ENCODE peak calls at places on chromosomes 16 and 17, in nine cellular contexts. I, U, Y, Q, J, R, E, P and F are unnamed samples.

GRCh38 chr17:47785538-47786123 is 36.0 kb downstream of the OSBPL7 start:
- DNase-seq in R (no peak), I (no peak), E (no peak), U (no peak), Q (no peak), J (no peak), Y (no peak), P (peak; percentile 34), F (no peak)

GRCh38 chr17:54948380-54948779 is 20.1 kb downstream of the COX11 start:
- DNase-seq in E (no peak), P (peak; percentile 56), J (no peak), I (peak; percentile 64), R (peak; percentile 96), Q (peak; percentile 48), Y (no peak), U (no peak), F (no peak)

GRCh38 chr17:19958023-19958422 is 19.6 kb downstream of the AKAP10 start:
- DNase-seq in P (no peak), E (no peak), R (peak; percentile 93), Y (no peak), I (peak; percentile 79), Q (peak; percentile 68), U (no peak), J (no peak), F (no peak)

GRCh38 chr17:48559609-48560451 is 14.9 kb upstream of the HOXB2 start:
- DNase-seq in U (no peak), Y (no peak), R (no peak), P (no peak), Q (no peak), E (peak; percentile 38), J (no peak), I (no peak), F (no peak)

GRCh38 chr17:47685556-47686275 is 8.2 kb upstream of the TBKBP1 start:
- DNase-seq in E (no peak), I (no peak), P (no peak), Q (no peak), Y (no peak), R (no peak), J (no peak), U (no peak), F (no peak)

GRCh38 chr17:1532836-1533602 is 16.6 kb upstream of the INPP5K start:
- DNase-seq in R (no peak), Y (no peak), Q (no peak), U (peak; percentile 38), J (peak; percentile 45), E (no peak), I (no peak), P (peak; percentile 82), F (no peak)

GRCh38 chr17:28661635-28662526 is at the start of the genes SDF2 and SUPT6H:
- DNase-seq in P (peak; percentile 95), Q (peak; percentile 62), U (peak; percentile 89), Y (peak; percentile 89), J (peak; percentile 92), E (peak; percentile 96), R (peak; percentile 85), I (peak; percentile 96), F (peak; percentile 76)

GRCh38 chr16:12239226-12239625 is 262.7 kb downstream of the SNX29 start:
- DNase-seq in U (no peak), Y (no peak), E (no peak), I (no peak), R (no peak), P (no peak), Q (no peak), J (no peak), F (no peak)

GRCh38 chr17:73717690-73718089 is 73.4 kb upstream of the SDK2 start:
- DNase-seq in I (no peak), P (no peak), Q (no peak), R (no peak), Y (no peak), E (no peak), J (no peak), U (no peak), F (no peak)

GRCh38 chr16:48558269-48558915 is 51.6 kb downstream of the N4BP1 start:
- DNase-seq in E (no peak), R (no peak), Y (no peak), J (no peak), Q (peak; percentile 24), P (no peak), U (no peak), I (peak; percentile 68), F (no peak)

GRCh38 chr16:17452931-17453330 is 17.8 kb downstream of the XYLT1 start:
- DNase-seq in E (no peak), R (no peak), I (peak; percentile 58), Q (no peak), Y (no peak), P (no peak), J (no peak), U (no peak), F (no peak)

GRCh38 chr16:14300631-14301149 is 229.6 kb downstream of the MRTFB start:
- DNase-seq in Y (peak; percentile 50), I (peak; percentile 83), U (no peak), J (peak; percentile 55), E (peak; percentile 79), R (peak; percentile 77), Q (peak; percentile 73), P (peak; percentile 79), F (peak; percentile 34)

GRCh38 chr17:68762911-68763310 is 161.7 kb upstream of the FAM20A start:
- DNase-seq in I (no peak), E (no peak), Q (no peak), J (no peak), R (no peak), P (no peak), Y (no peak), U (no peak), F (no peak)

GRCh38 chr17:59696682-59697277 is 10.4 kb downstream of the PTRH2 start:
- DNase-seq in P (no peak), U (no peak), J (no peak), Q (no peak), I (no peak), E (no peak), R (no peak), Y (no peak), F (no peak)

GRCh38 chr16:88510091-88510719 is 57.1 kb downstream of the ZFPM1 start:
- DNase-seq in R (no peak), Y (no peak), Q (no peak), P (no peak), I (no peak), E (no peak), U (no peak), J (no peak), F (peak; percentile 74)

GRCh38 chr16:72845322-72846020 is 202.5 kb downstream of the ZFHX3 start:
- DNase-seq in U (no peak), R (no peak), P (no peak), I (no peak), Q (no peak), E (no peak), J (no peak), Y (peak; percentile 5), F (no peak)

GRCh38 chr17:35898283-35899070 is 18.3 kb upstream of the CCL5 start:
- DNase-seq in Y (peak; percentile 10), J (no peak), I (no peak), U (no peak), R (no peak), E (no peak), Q (no peak), P (peak; percentile 33), F (no peak)

GRCh38 chr16:78821335-78821734 is 721.9 kb downstream of the WWOX start:
- DNase-seq in P (no peak), E (no peak), Y (no peak), Q (no peak), R (no peak), U (no peak), J (no peak), I (no peak), F (no peak)

GRCh38 chr17:45705123-45706009 is 78.8 kb upstream of the CRHR1 start:
- DNase-seq in R (peak; percentile 4), E (no peak), U (no peak), Y (no peak), Q (no peak), J (no peak), I (peak; percentile 38), P (no peak), F (no peak)

GRCh38 chr17:17385502-17385901 is 82.3 kb downstream of the NT5M start:
- DNase-seq in Y (no peak), I (no peak), P (no peak), Q (no peak), U (no peak), J (no peak), E (no peak), R (no peak), F (no peak)

GRCh38 chr17:58493506-58493905 is 5.3 kb upstream of the HSF5 start:
- DNase-seq in J (no peak), P (no peak), U (no peak), R (no peak), Q (no peak), Y (no peak), I (no peak), E (no peak), F (no peak)

GRCh38 chr16:17304814-17305169 is 166.0 kb downstream of the XYLT1 start:
- DNase-seq in Q (no peak), R (no peak), E (no peak), U (no peak), J (no peak), I (no peak), P (no peak), Y (no peak), F (no peak)

GRCh38 chr16:75550211-75550662 is 5.8 kb downstream of the TMEM231 start:
- DNase-seq in I (peak; percentile 36), E (no peak), J (no peak), R (peak; percentile 63), P (peak; percentile 87), Q (no peak), U (no peak), Y (no peak), F (peak; percentile 20)

GRCh38 chr17:41734139-41734948 is at the start of gene HAP1:
- DNase-seq in P (peak; percentile 63), I (peak; percentile 59), U (no peak), J (no peak), Q (no peak), E (peak; percentile 73), R (peak; percentile 13), Y (peak; percentile 24), F (no peak)

GRCh38 chr17:43767053-43767712 is 8.6 kb upstream of the SOST start:
- DNase-seq in U (no peak), Q (no peak), J (no peak), P (no peak), I (no peak), Y (no peak), E (no peak), R (no peak), F (no peak)

GRCh38 chr17:8959312-8959918 is 6.1 kb downstream of the PIK3R5 start:
- DNase-seq in I (no peak), Q (no peak), R (no peak), P (no peak), E (no peak), U (no peak), J (no peak), Y (no peak), F (no peak)

GRCh38 chr16:79081292-79082066 is 519.1 kb downstream of the MAF start:
- DNase-seq in U (no peak), R (no peak), I (no peak), J (no peak), P (no peak), Q (no peak), Y (no peak), E (no peak), F (no peak)

GRCh38 chr16:47927330-47927729 is 228.5 kb downstream of the ABCC12 start:
- DNase-seq in Y (no peak), U (no peak), P (no peak), R (no peak), J (no peak), I (no peak), Q (no peak), E (no peak), F (no peak)

GRCh38 chr17:67477687-67478086 is 100.6 kb downstream of the PITPNC1 start:
- DNase-seq in J (peak; percentile 44), I (peak; percentile 55), Q (no peak), P (no peak), U (peak; percentile 17), R (peak; percentile 49), E (no peak), Y (no peak), F (no peak)

GRCh38 chr17:17350491-17351355 is 47.5 kb downstream of the NT5M start:
- DNase-seq in Q (no peak), J (no peak), R (peak; percentile 24), E (peak; percentile 60), Y (no peak), P (no peak), U (no peak), I (peak; percentile 84), F (no peak)

GRCh38 chr16:56365552-56365951 is 59.8 kb downstream of the AMFR start:
- DNase-seq in Q (no peak), R (no peak), P (no peak), U (no peak), Y (no peak), J (no peak), E (no peak), I (no peak), F (no peak)